ENCODE peak calls at places on chromosomes 7 and 10, in five cellular contexts. A, E, M, V and K are unnamed samples.

GRCh38 chr7:36115448-36116321 is 37.4 kb upstream of the EEPD1 start:
- DNase-seq in A (peak), E (peak), M (peak), V (no peak), K (peak)

GRCh38 chr7:93558705-93559614 is 15.6 kb downstream of the CALCR start:
- DNase-seq in A (no peak), E (peak), M (no peak), V (no peak), K (no peak)

GRCh38 chr10:112389147-112389822 is 15.4 kb downstream of the ACSL5 start:
- DNase-seq in A (no peak), E (no peak), M (no peak), V (no peak), K (no peak)

GRCh38 chr7:117661312-117661711 is 181.5 kb downstream of the CFTR start:
- DNase-seq in A (no peak), E (no peak), M (no peak), V (no peak), K (no peak)

GRCh38 chr10:67863094-67863493 is 21.4 kb upstream of the SIRT1 start:
- DNase-seq in A (no peak), E (no peak), M (no peak), V (no peak), K (no peak)

GRCh38 chr7:113890326-113891030 is 28.3 kb downstream of the PPP1R3A start:
- DNase-seq in A (no peak), E (no peak), M (no peak), V (no peak), K (no peak)

GRCh38 chr10:17201165-17202013 is at the start of gene TRDMT1:
- DNase-seq in A (peak), E (peak), M (peak), V (no peak), K (no peak)

GRCh38 chr10:80454526-80455460 is 683 bp downstream of the TSPAN14 start:
- DNase-seq in A (peak), E (no peak), M (peak), V (no peak), K (no peak)

GRCh38 chr7:116736927-116737715 is 65.1 kb downstream of the MET start:
- DNase-seq in A (no peak), E (no peak), M (no peak), V (no peak), K (no peak)

GRCh38 chr7:101602484-101603241 is 26.4 kb downstream of the MYL10 start:
- DNase-seq in A (peak), E (no peak), M (peak), V (peak), K (no peak)

GRCh38 chr10:102988404-102989314 is 70.6 kb downstream of the CNNM2 start:
- DNase-seq in A (no peak), E (no peak), M (no peak), V (peak), K (no peak)

GRCh38 chr7:69656890-69657289 is 58.6 kb downstream of the AUTS2 start:
- DNase-seq in A (no peak), E (no peak), M (no peak), V (no peak), K (no peak)

GRCh38 chr10:31886885-31887284 is 41.7 kb downstream of the ARHGAP12 start:
- DNase-seq in A (no peak), E (no peak), M (no peak), V (no peak), K (no peak)

GRCh38 chr7:121385800-121386179 is 10.3 kb downstream of the FAM3C start:
- DNase-seq in A (no peak), E (no peak), M (no peak), V (no peak), K (no peak)

GRCh38 chr10:121188005-121188404 is 336.8 kb downstream of the WDR11 start:
- DNase-seq in A (no peak), E (no peak), M (no peak), V (no peak), K (no peak)

GRCh38 chr7:142873281-142873784 is 12.2 kb downstream of the TRPV6 start:
- DNase-seq in A (no peak), E (no peak), M (no peak), V (no peak), K (no peak)

GRCh38 chr7:50436133-50436802 is 13.9 kb downstream of the FIGNL1 start:
- DNase-seq in A (no peak), E (no peak), M (no peak), V (no peak), K (no peak)

GRCh38 chr7:131381069-131381838 is 53.6 kb downstream of the MKLN1 start:
- DNase-seq in A (no peak), E (no peak), M (no peak), V (no peak), K (no peak)

GRCh38 chr10:12348870-12349627 is at the start of gene CAMK1D:
- DNase-seq in A (peak), E (no peak), M (peak), V (peak), K (no peak)

GRCh38 chr7:33339074-33339805 is 209.9 kb downstream of the BBS9 start:
- DNase-seq in A (no peak), E (no peak), M (no peak), V (no peak), K (no peak)

GRCh38 chr7:33336820-33337219 is 207.5 kb downstream of the BBS9 start:
- DNase-seq in A (no peak), E (no peak), M (no peak), V (no peak), K (no peak)

DNA sequence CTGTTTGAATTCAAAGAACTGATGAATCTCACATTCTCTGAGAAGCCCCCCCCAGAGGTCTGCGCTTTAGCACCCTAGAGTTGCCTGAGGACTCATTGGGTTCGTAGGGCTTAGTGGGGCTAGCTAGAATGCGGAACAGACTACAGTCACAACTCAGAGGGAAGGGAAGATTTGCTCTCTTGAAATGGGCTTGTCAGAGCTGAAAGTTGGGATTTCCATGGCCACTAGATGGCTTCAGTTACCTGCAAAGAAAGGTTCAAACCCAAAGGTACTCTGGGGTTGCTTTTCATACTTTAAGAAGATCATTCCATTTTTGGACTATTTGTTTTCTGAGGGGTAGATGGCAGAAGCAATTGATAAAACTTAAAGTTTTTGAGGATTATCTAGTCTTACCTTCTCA is 205.0 kb downstream of the BBS9 start:
- DNase-seq in A (no peak), E (no peak), M (no peak), V (peak), K (no peak)
- TF ChIP-seq CTCF in A (no peak), E (peak), M (no peak), V (peak), K (peak)

DNA sequence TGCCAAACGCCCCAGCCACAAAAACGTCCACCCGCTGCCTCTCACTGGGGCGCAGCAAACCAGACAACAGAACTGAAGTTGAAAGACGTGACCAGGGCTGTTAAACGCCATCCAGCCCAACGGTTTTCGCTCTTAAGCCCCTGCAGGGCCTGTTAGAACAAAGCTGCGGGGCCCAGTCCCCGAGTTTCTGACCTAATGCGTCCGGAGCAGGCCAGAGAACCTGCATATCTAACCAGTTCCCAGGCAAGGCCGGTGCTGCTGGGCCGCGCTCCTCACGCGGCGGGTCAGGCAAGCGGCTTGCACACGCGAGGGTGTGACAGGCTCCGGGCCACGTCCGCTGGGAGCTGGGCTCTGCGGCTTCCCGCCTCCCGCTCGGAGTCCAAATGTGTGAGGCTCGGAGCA is 87.0 kb downstream of the PTPRN2 start:
- DNase-seq in A (no peak), E (no peak), M (no peak), V (no peak), K (no peak)
- H3K4me3 ChIP-seq in A (no peak), E (no peak), M (no peak), V (no peak), K (no peak)

DNA sequence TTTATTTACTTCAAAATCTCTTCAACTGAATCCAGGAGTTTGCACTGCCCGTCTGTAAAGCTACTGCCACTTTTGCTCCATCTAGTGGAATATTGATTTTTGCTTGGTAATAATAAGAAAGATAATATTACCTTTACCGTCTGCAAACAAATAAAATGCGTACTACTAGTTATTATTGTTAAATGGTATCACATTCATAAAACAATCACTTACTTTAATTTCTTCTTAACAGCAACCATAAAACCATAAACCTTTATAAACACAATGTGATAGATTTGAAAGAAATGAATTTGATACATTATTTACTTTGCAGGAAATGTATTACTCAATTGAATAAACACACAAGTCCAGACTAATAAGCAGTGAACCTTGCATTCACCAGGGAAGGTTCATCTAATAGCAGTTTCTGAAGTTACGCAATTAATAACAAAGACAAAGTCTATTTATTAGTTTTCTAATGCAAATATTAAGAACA is 6.4 kb downstream of the AGMO start:
- DNase-seq in A (no peak), E (no peak), M (no peak), V (peak), K (no peak)
- TF ChIP-seq CTCF in A (no peak), E (peak), M (peak), V (peak), K (no peak)

DNA sequence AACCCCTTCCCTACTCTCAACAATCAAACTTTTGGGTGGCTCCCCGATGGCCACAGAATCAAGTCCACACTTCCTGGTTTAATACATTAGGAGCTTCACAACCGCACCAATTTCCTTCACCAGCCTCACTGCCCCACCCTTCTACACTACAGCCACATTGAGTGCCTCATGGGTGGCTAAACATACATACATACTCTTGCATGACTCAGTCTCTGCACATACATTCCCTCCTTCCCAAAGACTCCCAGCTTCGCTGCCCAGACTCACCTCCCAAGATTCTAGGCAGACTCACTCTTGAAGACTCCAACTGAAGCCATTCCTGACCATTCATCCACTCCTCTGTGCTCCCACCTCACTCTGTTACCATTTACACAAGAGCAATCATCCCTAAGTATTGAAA is 15.9 kb downstream of the VPS41 start:
- DNase-seq in A (no peak), E (no peak), M (no peak), V (no peak), K (no peak)
- H3K4me3 ChIP-seq in A (no peak), E (no peak), M (no peak), V (no peak), K (no peak)

GRCh38 chr7:47938574-47939165 is 9.6 kb downstream of the PKD1L1 start:
- DNase-seq in A (no peak), E (no peak), M (no peak), V (peak), K (no peak)
- TF ChIP-seq CTCF in A (no peak), E (peak), M (no peak), V (peak), K (peak)

DNA sequence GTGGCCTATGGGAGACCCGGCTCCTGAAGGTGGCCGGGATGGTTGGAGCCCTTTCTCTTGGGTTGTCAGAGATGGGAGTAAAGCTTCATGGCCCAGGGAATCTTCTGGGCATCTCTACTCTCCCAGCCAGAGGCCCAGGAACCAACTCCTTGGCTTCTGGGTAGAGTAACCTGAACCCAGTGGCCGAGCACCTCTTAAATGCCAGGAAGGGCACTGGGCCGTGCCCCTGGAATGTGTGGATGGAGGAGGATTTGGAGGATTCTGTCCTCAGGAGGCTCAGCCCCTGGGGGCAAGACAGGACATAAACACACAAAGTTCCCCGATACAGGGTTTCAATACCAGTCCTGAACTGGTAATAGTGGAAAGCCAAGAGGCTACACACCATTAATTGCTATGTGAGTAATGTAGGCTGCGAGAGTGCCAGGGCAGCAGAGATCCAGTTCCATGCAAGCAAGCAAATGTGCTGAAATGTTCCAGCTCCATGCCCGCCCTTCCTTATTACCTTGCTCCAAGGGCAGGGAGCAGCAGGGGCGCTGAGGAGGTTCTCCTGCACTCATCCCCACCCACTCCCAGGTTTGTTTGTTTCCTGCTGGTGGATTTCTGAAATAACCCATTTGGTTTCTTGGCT is 1.2 kb downstream of the PALD1 start:
- DNase-seq in A (no peak), E (no peak), M (no peak), V (no peak), K (no peak)
- H3K4me3 ChIP-seq in A (peak), E (no peak), M (peak), V (no peak), K (no peak)

GRCh38 chr10:50346947-50347346 is 95.6 kb upstream of the ASAH2 start:
- DNase-seq in A (no peak), E (no peak), M (no peak), V (no peak), K (no peak)
- TF ChIP-seq CTCF in A (no peak), E (no peak), M (no peak), V (no peak), K (no peak)